ENCODE peak calls at places on chromosomes 4 and X, in four cellular contexts. P, M, Q and H are unnamed samples.

GRCh38 chr4:109209647-109210046 is 92.8 kb downstream of the COL25A1 start:
- DNase-seq in P (no peak), M (no peak), Q (no peak), H (no peak)

GRCh38 chr4:7699825-7700224 is 239.8 kb downstream of the AFAP1 start:
- DNase-seq in P (no peak), M (no peak), Q (no peak), H (no peak)

GRCh38 chr4:55549888-55550287 is 3.2 kb upstream of the CLOCK start:
- DNase-seq in P (no peak), M (peak), Q (no peak), H (peak)

GRCh38 chr4:6109842-6110560 is 90.3 kb downstream of the JAKMIP1 start:
- DNase-seq in P (no peak), M (peak), Q (peak), H (peak)

GRCh38 chr4:68404153-68404552 is 43.1 kb upstream of the TMPRSS11E start:
- DNase-seq in P (no peak), M (no peak), Q (no peak), H (no peak)

GRCh38 chr4:149345424-149345823 is 470.2 kb downstream of the IQCM start:
- DNase-seq in P (no peak), M (no peak), Q (no peak), H (peak)

GRCh38 chr4:2340272-2341061 is 78.0 kb downstream of the ZFYVE28 start:
- DNase-seq in P (no peak), M (no peak), Q (no peak), H (no peak)

GRCh38 chr4:110135523-110135922 is 62.9 kb downstream of the ELOVL6 start:
- DNase-seq in P (no peak), M (no peak), Q (no peak), H (no peak)

GRCh38 chr4:74206088-74206826 is 48.3 kb downstream of the MTHFD2L start:
- DNase-seq in P (peak), M (no peak), Q (no peak), H (no peak)

GRCh38 chr4:186078977-186079697 is 10.2 kb downstream of the TLR3 start:
- DNase-seq in P (no peak), M (no peak), Q (no peak), H (peak)

GRCh38 chr4:186079698-186080097 is 10.7 kb downstream of the TLR3 start:
- DNase-seq in P (no peak), M (no peak), Q (no peak), H (no peak)

GRCh38 chr4:186081202-186081807 is 12.3 kb downstream of the TLR3 start:
- DNase-seq in P (no peak), M (no peak), Q (peak), H (no peak)
- H3K9ac ChIP-seq in P (no peak), M (no peak), Q (no peak), H (no peak)

GRCh38 chrX:111133389-111133788 is 37.4 kb downstream of the PAK3 start:
- DNase-seq in P (no peak), M (no peak), Q (no peak), H (peak)
- H2AFZ ChIP-seq in P (no peak), M (no peak), Q (no peak), H (no peak)

DNA sequence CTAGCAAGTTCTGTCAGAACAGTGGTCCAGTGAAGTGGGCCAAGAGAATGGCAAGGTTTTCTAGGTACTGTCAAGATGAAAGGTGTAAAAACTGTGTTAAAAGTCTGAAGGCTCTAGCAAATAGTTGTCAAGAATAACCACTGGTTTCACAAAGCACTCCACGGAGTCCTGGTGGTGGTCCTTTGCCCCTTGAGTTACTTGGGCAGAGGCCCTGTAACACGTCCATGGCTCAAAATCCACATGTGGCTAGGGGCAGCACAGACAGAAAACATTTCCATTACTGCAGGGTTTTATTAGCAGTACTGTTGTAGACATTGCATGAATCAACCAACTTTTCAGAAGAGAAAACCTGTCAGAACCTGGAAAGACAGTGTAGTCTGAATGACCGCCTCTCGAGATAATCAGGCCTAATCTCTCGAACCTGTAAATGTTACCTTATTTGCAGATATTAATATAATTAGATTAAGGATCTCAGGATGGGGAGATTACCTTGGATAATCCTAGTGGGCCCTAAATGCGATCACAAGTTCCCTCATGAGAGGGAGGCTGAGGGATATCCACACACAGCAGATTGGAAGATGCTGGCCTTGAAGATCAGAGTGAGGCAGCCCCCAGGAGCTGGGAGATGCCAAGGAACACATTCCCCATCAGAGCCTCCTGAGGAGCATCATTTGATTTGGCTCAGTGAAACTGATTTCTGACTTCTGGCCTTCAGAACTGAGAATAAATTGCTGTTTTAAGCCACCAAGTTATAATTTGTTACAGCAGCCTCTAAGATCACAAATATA is 34.7 kb downstream of the ERVMER34-1 start:
- DNase-seq in P (peak), M (no peak), Q (no peak), H (no peak)
- H3K9ac ChIP-seq in P (no peak), M (no peak), Q (no peak), H (no peak)

GRCh38 chrX:41332988-41333743 is 796 bp upstream of the DDX3X start:
- DNase-seq in P (peak), M (peak), Q (peak), H (peak)
- H2AFZ ChIP-seq in P (peak), M (no peak), Q (peak), H (peak)